ENCODE peak calls at places on chromosomes 13 and 19, in eight cellular contexts. S, F, M, O, Z, R, G and P are unnamed samples.

GRCh38 chr19:30587869-30588268 is 215.7 kb downstream of the ZNF536 start:
- DNase-seq in S (no peak), F (no peak), M (no peak), O (no peak), Z (no peak), R (no peak), G (no peak), P (no peak)

GRCh38 chr19:3740431-3740830 is 21.1 kb downstream of the APBA3 start:
- DNase-seq in S (no peak), F (no peak), M (no peak), O (no peak), Z (no peak), R (no peak), G (no peak), P (no peak)

GRCh38 chr19:34220472-34221063 is 33.8 kb upstream of the GARRE1 start:
- DNase-seq in S (peak; percentile 41), F (peak; percentile 24), M (peak; percentile 66), O (peak; percentile 14), Z (no peak), R (no peak), G (no peak), P (peak; percentile 77)

GRCh38 chr19:6811906-6812305 is 39.4 kb downstream of the VAV1 start:
- DNase-seq in S (no peak), F (no peak), M (no peak), O (peak; percentile 16), Z (no peak), R (no peak), G (no peak), P (peak; percentile 75)

GRCh38 chr19:16921766-16922591 is 33.2 kb downstream of the F2RL3 start:
- DNase-seq in S (no peak), F (no peak), M (no peak), O (no peak), Z (no peak), R (no peak), G (no peak), P (no peak)

GRCh38 chr19:32324631-32325215 is 20.7 kb upstream of the ZNF507 start:
- DNase-seq in S (no peak), F (no peak), M (no peak), O (no peak), Z (no peak), R (no peak), G (no peak), P (no peak)

GRCh38 chr19:33501957-33502356 is 19.6 kb downstream of the PEPD start:
- DNase-seq in S (no peak), F (no peak), M (no peak), O (no peak), Z (no peak), R (no peak), G (no peak), P (no peak)

GRCh38 chr19:18292810-18293641 is 11.6 kb upstream of the JUND start:
- DNase-seq in S (peak; percentile 69), F (no peak), M (peak; percentile 61), O (no peak), Z (no peak), R (no peak), G (peak; percentile 76), P (peak; percentile 82)

GRCh38 chr13:40313269-40314200 is 352.9 kb downstream of the FOXO1 start:
- DNase-seq in S (no peak), F (no peak), M (no peak), O (no peak), Z (no peak), R (no peak), G (no peak), P (no peak)

GRCh38 chr13:80338781-80339577 is 1.9 kb downstream of the SPRY2 start:
- DNase-seq in S (peak; percentile 54), F (peak; percentile 56), M (peak; percentile 61), O (peak; percentile 80), Z (peak; percentile 6), R (peak; percentile 88), G (peak; percentile 43), P (peak; percentile 62)

GRCh38 chr19:41691268-41691970 is 3.3 kb upstream of the CEACAM7 start:
- DNase-seq in S (peak; percentile 34), F (no peak), M (peak; percentile 68), O (no peak), Z (no peak), R (no peak), G (no peak), P (peak; percentile 40)

GRCh38 chr13:21557995-21558394 is 46.0 kb downstream of the MICU2 start:
- DNase-seq in S (no peak), F (no peak), M (peak; percentile 8), O (no peak), Z (no peak), R (no peak), G (no peak), P (peak; percentile 49)

GRCh38 chr19:7772752-7773291 is 9.8 kb downstream of the CLEC4M start:
- DNase-seq in S (peak; percentile 67), F (no peak), M (no peak), O (no peak), Z (no peak), R (no peak), G (peak; percentile 38), P (peak; percentile 63)

GRCh38 chr19:55216461-55217198 is 7.3 kb upstream of the PTPRH start:
- DNase-seq in S (peak; percentile 68), F (peak; percentile 97), M (peak; percentile 87), O (peak; percentile 95), Z (no peak), R (peak; percentile 93), G (peak; percentile 43), P (peak; percentile 99)

GRCh38 chr19:1410136-1410786 is 2.9 kb downstream of the DAZAP1 start:
- DNase-seq in S (no peak), F (no peak), M (no peak), O (no peak), Z (no peak), R (no peak), G (no peak), P (no peak)

GRCh38 chr19:32202244-32202643 is 143.2 kb upstream of the ZNF507 start:
- DNase-seq in S (no peak), F (no peak), M (no peak), O (no peak), Z (no peak), R (no peak), G (no peak), P (no peak)

GRCh38 chr19:7460562-7460966 is 28.3 kb downstream of the PEX11G start:
- DNase-seq in S (no peak), F (no peak), M (no peak), O (no peak), Z (no peak), R (no peak), G (no peak), P (peak; percentile 73)

GRCh38 chr19:47707135-47707925 is 5.9 kb upstream of the EHD2 start:
- DNase-seq in S (peak; percentile 84), F (no peak), M (peak; percentile 81), O (no peak), Z (no peak), R (no peak), G (peak; percentile 64), P (peak; percentile 88)

GRCh38 chr19:18785179-18786124 is 5.7 kb downstream of the COMP start:
- DNase-seq in S (peak; percentile 96), F (no peak), M (peak; percentile 73), O (no peak), Z (no peak), R (no peak), G (peak; percentile 69), P (peak; percentile 77)

GRCh38 chr19:41341669-41342490 is 11.8 kb downstream of the TGFB1 start:
- DNase-seq in S (no peak), F (no peak), M (no peak), O (no peak), Z (no peak), R (no peak), G (no peak), P (no peak)

GRCh38 chr13:23701646-23702045 is 131.4 kb downstream of the TNFRSF19 start:
- DNase-seq in S (no peak), F (no peak), M (no peak), O (peak; percentile 99), Z (no peak), R (no peak), G (no peak), P (no peak)

DNA sequence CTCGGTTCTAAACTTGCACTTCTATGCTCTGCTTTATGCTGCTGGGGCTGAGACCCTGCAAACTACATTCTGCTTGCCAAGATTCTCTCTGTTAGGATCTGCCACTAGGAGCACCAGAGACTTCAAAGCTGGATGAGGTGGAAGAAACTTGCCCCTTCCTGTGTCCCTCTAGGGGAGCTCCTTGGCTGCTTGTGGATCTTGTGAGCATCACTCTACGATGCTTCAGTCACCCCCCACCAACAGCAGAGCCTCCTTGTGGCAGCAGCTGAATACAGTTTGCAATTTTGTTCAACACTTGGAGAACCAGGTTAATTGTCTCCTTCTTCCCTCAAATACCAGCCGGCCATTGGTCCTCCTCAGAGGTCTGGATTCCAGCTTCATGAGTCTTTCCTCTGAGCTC is 310.6 kb downstream of the FGF14 start:
- DNase-seq in S (no peak), F (no peak), M (peak; percentile 10), O (no peak), Z (no peak), R (no peak), G (no peak), P (peak; percentile 18)
- TF ChIP-seq CTCF in S (no peak), F (no peak), M (peak; percentile 20), O (peak; percentile 0), Z (no peak), R (peak; percentile 26), G (peak; percentile 22), P (no peak)

GRCh38 chr13:101452519-101453485 is at the start of gene ITGBL1:
- DNase-seq in S (no peak), F (no peak), M (no peak), O (no peak), Z (no peak), R (peak; percentile 88), G (no peak), P (no peak)
- TF ChIP-seq CTCF in S (no peak), F (no peak), M (no peak), O (no peak), Z (no peak), R (no peak), G (no peak), P (no peak)

GRCh38 chr13:83295684-83296083 is 586.6 kb downstream of the SLITRK1 start:
- DNase-seq in S (no peak), F (no peak), M (no peak), O (no peak), Z (no peak), R (no peak), G (no peak), P (no peak)
- TF ChIP-seq CTCF in S (no peak), F (no peak), M (no peak), O (no peak), Z (no peak), R (no peak), G (no peak), P (no peak)

GRCh38 chr19:46700704-46701103 is 16.2 kb downstream of the PRKD2 start:
- DNase-seq in S (no peak), F (no peak), M (no peak), O (no peak), Z (no peak), R (no peak), G (no peak), P (no peak)
- TF ChIP-seq CTCF in S (no peak), F (no peak), M (no peak), O (no peak), Z (no peak), R (no peak), G (no peak), P (no peak)

GRCh38 chr19:13902993-13903555 is 2.8 kb downstream of the BRME1 start:
- DNase-seq in S (no peak), F (no peak), M (no peak), O (no peak), Z (no peak), R (no peak), G (no peak), P (peak; percentile 21)
- TF ChIP-seq CTCF in S (peak; percentile 17), F (peak; percentile 26), M (no peak), O (peak; percentile 6), Z (no peak), R (peak; percentile 46), G (peak; percentile 45), P (peak; percentile 7)